ENCODE peak calls at places on chromosomes 5 and 9, in eight cellular contexts. One of them, this sample, is unnamed.

GRCh38 chr5:174311531-174312269 is 266.2 kb downstream of the NSG2 start:
- DNase-seq in BJ: no peak
- DNase-seq in pancreas: peak
- DNase-seq in hepatocyte: peak
- DNase-seq in heart right ventricle: peak
- DNase-seq in PC-3: peak
- DNase-seq in right lobe of liver: peak
- DNase-seq in heart left ventricle: peak
- DNase-seq in this sample: no peak

GRCh38 chr9:68500457-68501158 is 40.1 kb downstream of the TMEM252 start:
- DNase-seq in heart right ventricle: no peak
- DNase-seq in heart left ventricle: no peak
- DNase-seq in BJ: peak
- DNase-seq in hepatocyte: peak
- DNase-seq in PC-3: peak
- DNase-seq in pancreas: no peak
- DNase-seq in right lobe of liver: no peak
- DNase-seq in this sample: no peak

GRCh38 chr9:134433101-134433500 is 106.8 kb downstream of the RXRA start:
- DNase-seq in right lobe of liver: no peak
- DNase-seq in pancreas: no peak
- DNase-seq in PC-3: peak
- DNase-seq in heart left ventricle: no peak
- DNase-seq in BJ: no peak
- DNase-seq in hepatocyte: no peak
- DNase-seq in heart right ventricle: no peak
- DNase-seq in this sample: no peak

GRCh38 chr5:54159153-54159836 is 151.1 kb downstream of the ARL15 start:
- DNase-seq in right lobe of liver: no peak
- DNase-seq in BJ: no peak
- DNase-seq in PC-3: no peak
- DNase-seq in pancreas: no peak
- DNase-seq in heart left ventricle: no peak
- DNase-seq in hepatocyte: no peak
- DNase-seq in heart right ventricle: no peak
- DNase-seq in this sample: no peak

GRCh38 chr5:99104538-99105132 is 175.8 kb upstream of the CHD1 start:
- DNase-seq in pancreas: no peak
- DNase-seq in heart right ventricle: no peak
- DNase-seq in BJ: no peak
- DNase-seq in PC-3: peak
- DNase-seq in right lobe of liver: no peak
- DNase-seq in hepatocyte: peak
- DNase-seq in heart left ventricle: no peak
- DNase-seq in this sample: no peak

GRCh38 chr5:122354293-122354692 is 42.3 kb downstream of the SNCAIP start:
- DNase-seq in heart right ventricle: no peak
- DNase-seq in BJ: no peak
- DNase-seq in PC-3: no peak
- DNase-seq in heart left ventricle: no peak
- DNase-seq in right lobe of liver: no peak
- DNase-seq in pancreas: no peak
- DNase-seq in hepatocyte: no peak
- DNase-seq in this sample: no peak

GRCh38 chr5:96567188-96567587 is 95.0 kb upstream of the CAST start:
- DNase-seq in right lobe of liver: no peak
- DNase-seq in heart right ventricle: no peak
- DNase-seq in pancreas: no peak
- DNase-seq in heart left ventricle: no peak
- DNase-seq in hepatocyte: no peak
- DNase-seq in PC-3: peak
- DNase-seq in BJ: peak
- DNase-seq in this sample: no peak

GRCh38 chr5:63555874-63556273 is 406.4 kb downstream of the HTR1A start:
- DNase-seq in BJ: no peak
- DNase-seq in pancreas: no peak
- DNase-seq in heart left ventricle: no peak
- DNase-seq in right lobe of liver: no peak
- DNase-seq in PC-3: peak
- DNase-seq in heart right ventricle: no peak
- DNase-seq in hepatocyte: no peak
- DNase-seq in this sample: no peak

DNA sequence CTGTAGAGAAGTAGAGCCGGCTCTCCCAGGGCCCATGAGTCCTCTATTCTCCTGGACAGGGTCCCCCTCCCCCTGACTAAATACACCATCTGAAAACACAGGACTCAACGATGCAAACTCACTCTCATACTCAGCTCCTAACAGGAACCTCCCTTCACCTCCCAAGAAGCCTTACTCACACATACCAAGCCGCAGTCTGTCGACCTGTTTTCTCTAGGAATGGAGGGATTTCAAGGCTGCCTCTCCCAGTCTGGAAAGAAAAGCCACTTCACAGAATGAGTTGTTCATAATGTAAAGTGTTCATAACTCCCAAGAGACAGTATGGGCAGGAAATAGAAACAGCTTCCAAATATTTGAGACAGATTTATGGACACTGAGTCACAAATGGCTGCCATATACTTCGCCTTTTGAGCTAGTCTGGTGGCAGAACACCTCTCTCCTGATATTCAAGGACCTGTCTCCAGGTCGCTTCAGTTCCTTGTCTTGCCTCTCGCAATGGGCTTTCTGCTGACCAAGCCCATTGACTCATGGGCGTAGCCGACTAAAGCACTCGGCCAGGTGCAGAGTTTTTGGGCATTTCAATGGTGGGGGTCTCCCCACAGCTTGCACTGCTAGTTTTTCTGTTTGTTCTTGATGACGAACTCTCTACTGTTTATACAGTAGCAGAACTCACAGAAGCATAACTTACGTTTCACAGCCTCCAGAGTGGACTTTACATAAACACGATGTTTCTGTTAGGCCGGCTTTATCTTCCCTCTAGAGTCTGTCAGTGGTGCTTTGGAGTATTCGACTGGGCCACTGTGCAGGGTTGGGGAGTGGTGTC is 25.0 kb upstream of the IL17B start:
- DNase-seq in heart right ventricle: no peak
- DNase-seq in pancreas: no peak
- DNase-seq in BJ: peak
- DNase-seq in PC-3: peak
- DNase-seq in heart left ventricle: no peak
- DNase-seq in right lobe of liver: no peak
- DNase-seq in hepatocyte: peak
- DNase-seq in this sample: no peak
- H3K4me3 ChIP-seq in heart right ventricle: no peak
- H3K4me3 ChIP-seq in pancreas: no peak
- H3K4me3 ChIP-seq in BJ: no peak
- H3K4me3 ChIP-seq in PC-3: no peak
- H3K4me3 ChIP-seq in heart left ventricle: no peak
- H3K4me3 ChIP-seq in right lobe of liver: no peak
- H3K4me3 ChIP-seq in hepatocyte: no peak
- H3K4me3 ChIP-seq in this sample: no peak

GRCh38 chr5:131879705-131880104 is 65.8 kb downstream of the MEIKIN start:
- DNase-seq in pancreas: no peak
- DNase-seq in heart left ventricle: no peak
- DNase-seq in right lobe of liver: no peak
- DNase-seq in hepatocyte: no peak
- DNase-seq in PC-3: no peak
- DNase-seq in BJ: no peak
- DNase-seq in heart right ventricle: no peak
- DNase-seq in this sample: no peak

DNA sequence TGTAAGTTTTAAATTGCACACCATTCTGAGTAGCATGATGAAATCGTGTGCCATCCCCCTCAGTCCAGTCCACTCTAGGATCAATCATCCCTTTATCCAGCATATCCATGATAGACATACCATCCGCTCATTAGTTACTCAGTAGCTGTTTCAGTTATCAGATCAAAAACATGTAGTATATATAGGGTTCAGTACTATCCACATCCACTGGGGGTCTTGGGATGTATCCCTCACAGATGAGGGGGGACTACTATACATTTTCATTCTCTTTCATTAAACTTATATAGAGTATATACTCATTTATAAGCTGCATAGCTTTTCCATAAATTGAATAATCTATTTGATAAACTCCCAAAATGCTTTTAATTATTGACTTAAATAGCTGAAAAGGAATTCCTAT is 67.6 kb downstream of the MEIKIN start:
- DNase-seq in heart left ventricle: no peak
- DNase-seq in hepatocyte: no peak
- DNase-seq in heart right ventricle: no peak
- DNase-seq in right lobe of liver: no peak
- DNase-seq in BJ: no peak
- DNase-seq in pancreas: no peak
- DNase-seq in PC-3: no peak
- DNase-seq in this sample: no peak
- TF ChIP-seq CTCF in heart left ventricle: no peak
- TF ChIP-seq CTCF in hepatocyte: no peak
- TF ChIP-seq CTCF in heart right ventricle: no peak
- TF ChIP-seq CTCF in right lobe of liver: no peak
- TF ChIP-seq CTCF in BJ: no peak
- TF ChIP-seq CTCF in pancreas: no peak
- TF ChIP-seq CTCF in PC-3: no peak
- TF ChIP-seq CTCF in this sample: no peak

DNA sequence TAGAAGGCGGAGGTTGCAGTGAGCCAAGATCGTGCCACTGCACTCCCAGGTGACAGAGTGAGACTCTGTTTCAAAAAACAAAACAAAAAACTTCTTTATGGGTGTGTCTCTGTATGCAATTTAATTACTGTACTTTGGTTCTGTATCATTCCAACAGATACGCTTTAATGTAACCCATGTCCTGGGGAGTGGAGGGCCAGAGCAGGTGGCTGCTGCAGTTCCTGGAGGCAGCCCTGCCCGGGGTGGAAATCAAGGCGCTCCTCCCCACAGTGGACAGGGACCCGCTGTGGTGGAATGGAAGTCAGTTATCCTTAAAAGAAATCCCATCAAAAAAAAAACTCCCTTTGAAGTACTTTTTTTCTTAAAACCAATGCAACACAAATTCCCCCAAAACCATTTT is 1.9 kb downstream of the DAP start:
- DNase-seq in BJ: no peak
- DNase-seq in PC-3: no peak
- DNase-seq in hepatocyte: no peak
- DNase-seq in right lobe of liver: no peak
- DNase-seq in heart right ventricle: no peak
- DNase-seq in heart left ventricle: no peak
- DNase-seq in pancreas: no peak
- DNase-seq in this sample: no peak
- H3K4me3 ChIP-seq in BJ: no peak
- H3K4me3 ChIP-seq in PC-3: peak
- H3K4me3 ChIP-seq in hepatocyte: no peak
- H3K4me3 ChIP-seq in right lobe of liver: no peak
- H3K4me3 ChIP-seq in heart right ventricle: peak
- H3K4me3 ChIP-seq in heart left ventricle: no peak
- H3K4me3 ChIP-seq in pancreas: peak
- H3K4me3 ChIP-seq in this sample: no peak

GRCh38 chr5:171855798-171856772 is 70.5 kb downstream of the SMIM23 start:
- DNase-seq in PC-3: no peak
- DNase-seq in hepatocyte: no peak
- DNase-seq in BJ: no peak
- DNase-seq in heart right ventricle: no peak
- DNase-seq in heart left ventricle: no peak
- DNase-seq in pancreas: no peak
- DNase-seq in right lobe of liver: no peak
- DNase-seq in this sample: no peak
- TF ChIP-seq CTCF in PC-3: no peak
- TF ChIP-seq CTCF in hepatocyte: no peak
- TF ChIP-seq CTCF in BJ: no peak
- TF ChIP-seq CTCF in heart right ventricle: no peak
- TF ChIP-seq CTCF in heart left ventricle: no peak
- TF ChIP-seq CTCF in pancreas: no peak
- TF ChIP-seq CTCF in right lobe of liver: no peak
- TF ChIP-seq CTCF in this sample: no peak

GRCh38 chr9:120937127-120937526 is 10.5 kb upstream of the TRAF1 start:
- DNase-seq in PC-3: no peak
- DNase-seq in pancreas: no peak
- DNase-seq in BJ: no peak
- DNase-seq in heart left ventricle: no peak
- DNase-seq in heart right ventricle: no peak
- DNase-seq in right lobe of liver: no peak
- DNase-seq in hepatocyte: no peak
- DNase-seq in this sample: no peak

GRCh38 chr9:120936764-120937122 is 10.1 kb upstream of the TRAF1 start:
- DNase-seq in heart right ventricle: no peak
- DNase-seq in right lobe of liver: no peak
- DNase-seq in heart left ventricle: no peak
- DNase-seq in pancreas: no peak
- DNase-seq in PC-3: no peak
- DNase-seq in hepatocyte: no peak
- DNase-seq in BJ: no peak
- DNase-seq in this sample: no peak

GRCh38 chr9:120936011-120936763 is 9.6 kb upstream of the TRAF1 start:
- DNase-seq in heart right ventricle: peak
- DNase-seq in BJ: peak
- DNase-seq in hepatocyte: peak
- DNase-seq in pancreas: peak
- DNase-seq in PC-3: peak
- DNase-seq in right lobe of liver: peak
- DNase-seq in heart left ventricle: peak
- DNase-seq in this sample: peak

GRCh38 chr9:120934271-120934670 is 7.7 kb upstream of the TRAF1 start:
- DNase-seq in heart right ventricle: no peak
- DNase-seq in hepatocyte: no peak
- DNase-seq in right lobe of liver: no peak
- DNase-seq in pancreas: no peak
- DNase-seq in PC-3: no peak
- DNase-seq in BJ: no peak
- DNase-seq in heart left ventricle: no peak
- DNase-seq in this sample: no peak

DNA sequence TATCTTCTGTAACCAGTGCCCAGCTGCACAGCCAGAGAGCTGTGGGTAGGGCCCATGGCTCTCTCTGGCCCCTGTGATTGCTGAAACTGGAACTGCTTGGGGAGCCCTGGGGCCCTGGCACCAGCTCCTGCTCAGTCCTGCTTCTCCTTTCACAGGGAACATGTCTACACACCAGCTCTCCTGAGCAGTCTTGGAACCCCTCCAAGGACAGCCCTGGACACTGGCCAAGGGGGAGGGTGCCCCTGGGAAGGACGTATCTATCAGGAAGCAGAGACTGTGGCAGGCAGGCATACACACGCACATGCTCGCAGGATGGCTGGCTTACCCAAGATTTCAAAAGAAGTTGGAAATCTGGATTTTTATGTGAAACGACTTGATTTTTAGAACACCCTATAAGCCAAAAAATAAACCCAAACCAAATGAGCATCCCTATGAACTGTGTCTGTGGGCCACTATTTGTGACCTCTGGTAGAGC is 8.8 kb upstream of the TRAF1 start:
- DNase-seq in right lobe of liver: peak
- DNase-seq in heart left ventricle: peak
- DNase-seq in PC-3: peak
- DNase-seq in heart right ventricle: peak
- DNase-seq in BJ: peak
- DNase-seq in pancreas: peak
- DNase-seq in hepatocyte: peak
- DNase-seq in this sample: peak
- H3K4me3 ChIP-seq in right lobe of liver: no peak
- H3K4me3 ChIP-seq in heart left ventricle: no peak
- H3K4me3 ChIP-seq in PC-3: no peak
- H3K4me3 ChIP-seq in heart right ventricle: no peak
- H3K4me3 ChIP-seq in BJ: no peak
- H3K4me3 ChIP-seq in pancreas: no peak
- H3K4me3 ChIP-seq in hepatocyte: no peak
- H3K4me3 ChIP-seq in this sample: no peak